ENCODE peak calls at places on chromosomes 5 and 9, in nine cellular contexts. N is left ventricle myocardium inferior; I is heart right ventricle; S is CD8-positive, alpha-beta T cell; V is HCT116; X is GM23248; A is adrenal gland; G is SJSA1; L is naive thymus-derived CD4-positive, alpha-beta T cell. W is an unnamed sample.

GRCh38 chr5:71748360-71748759 is 29.3 kb downstream of the CARTPT start:
- DNase-seq in N (peak; percentile 45), I (peak; percentile 45), S (no peak), V (no peak), X (no peak), A (peak; percentile 53), G (no peak), L (no peak), W (no peak)

GRCh38 chr9:117104972-117105495 is 309.8 kb downstream of the ASTN2 start:
- DNase-seq in N (no peak), I (no peak), S (no peak), V (no peak), X (no peak), A (no peak), G (no peak), L (no peak), W (no peak)

GRCh38 chr5:72667708-72668107 is 148.8 kb upstream of the TNPO1 start:
- DNase-seq in N (no peak), I (no peak), S (no peak), V (no peak), X (no peak), A (no peak), G (no peak), L (no peak), W (no peak)

GRCh38 chr5:158456756-158457155 is 597.8 kb upstream of the CLINT1 start:
- DNase-seq in N (no peak), I (no peak), S (no peak), V (no peak), X (peak; percentile 97), A (peak; percentile 72), G (peak; percentile 88), L (no peak), W (peak; percentile 93)

GRCh38 chr5:133966090-133966489 is 2.3 kb downstream of the C5orf15 start:
- DNase-seq in N (no peak), I (no peak), S (no peak), V (no peak), X (no peak), A (no peak), G (no peak), L (no peak), W (no peak)

GRCh38 chr5:160787247-160787646 is 64.8 kb downstream of the ATP10B start:
- DNase-seq in N (no peak), I (no peak), S (no peak), V (no peak), X (peak; percentile 10), A (no peak), G (no peak), L (no peak), W (no peak)

GRCh38 chr5:76720988-76721569 is 5.2 kb downstream of the F2R start:
- DNase-seq in N (no peak), I (no peak), S (no peak), V (no peak), X (no peak), A (no peak), G (no peak), L (no peak), W (no peak)

GRCh38 chr5:50318220-50318619 is 122.9 kb downstream of the EMB start:
- DNase-seq in N (no peak), I (no peak), S (no peak), V (no peak), X (no peak), A (no peak), G (no peak), L (no peak), W (no peak)

GRCh38 chr5:114237766-114238165 is 124.1 kb upstream of the KCNN2 start:
- DNase-seq in N (no peak), I (no peak), S (no peak), V (peak; percentile 7), X (peak; percentile 0), A (no peak), G (no peak), L (no peak), W (no peak)

GRCh38 chr5:43033845-43034590 is 6.1 kb downstream of the ANXA2R start:
- DNase-seq in N (no peak), I (no peak), S (no peak), V (no peak), X (no peak), A (no peak), G (no peak), L (no peak), W (no peak)

GRCh38 chr9:25537857-25538256 is 140.4 kb downstream of the TUSC1 start:
- DNase-seq in N (no peak), I (no peak), S (no peak), V (no peak), X (no peak), A (no peak), G (no peak), L (no peak), W (no peak)

GRCh38 chr9:859251-859650 is 17.8 kb downstream of the DMRT1 start:
- DNase-seq in N (no peak), I (no peak), S (no peak), V (no peak), X (no peak), A (no peak), G (no peak), L (no peak), W (no peak)

GRCh38 chr5:75050415-75050814 is 1.9 kb downstream of the GCNT4 start:
- DNase-seq in N (no peak), I (no peak), S (peak; percentile 45), V (no peak), X (peak; percentile 51), A (no peak), G (peak; percentile 67), L (peak; percentile 37), W (peak; percentile 22)

GRCh38 chr9:17021379-17021970 is 113.4 kb upstream of the CNTLN start:
- DNase-seq in N (no peak), I (no peak), S (no peak), V (no peak), X (peak; percentile 51), A (no peak), G (no peak), L (no peak), W (no peak)

GRCh38 chr5:35354751-35355150 is 124.5 kb upstream of the PRLR start:
- DNase-seq in N (no peak), I (no peak), S (no peak), V (no peak), X (peak; percentile 71), A (no peak), G (no peak), L (no peak), W (peak; percentile 59)

GRCh38 chr5:175464414-175465233 is 13.7 kb upstream of the SFXN1 start:
- DNase-seq in N (no peak), I (no peak), S (peak; percentile 61), V (peak; percentile 41), X (peak; percentile 59), A (peak; percentile 45), G (peak; percentile 69), L (peak; percentile 64), W (peak; percentile 31)

GRCh38 chr9:34437006-34437925 is 21.1 kb downstream of the FAM219A start:
- DNase-seq in N (peak; percentile 24), I (no peak), S (peak; percentile 56), V (peak; percentile 67), X (peak; percentile 67), A (peak; percentile 68), G (no peak), L (peak; percentile 66), W (no peak)

GRCh38 chr5:143641549-143641955 is 170.4 kb upstream of the HMHB1 start:
- DNase-seq in N (no peak), I (no peak), S (no peak), V (no peak), X (no peak), A (no peak), G (no peak), L (no peak), W (no peak)

GRCh38 chr5:81848368-81848767 is 97.5 kb upstream of the SSBP2 start:
- DNase-seq in N (no peak), I (no peak), S (no peak), V (no peak), X (no peak), A (peak; percentile 13), G (no peak), L (no peak), W (no peak)

GRCh38 chr9:119179701-119180100 is 189.5 kb downstream of the BRINP1 start:
- DNase-seq in N (no peak), I (no peak), S (no peak), V (no peak), X (no peak), A (peak; percentile 3), G (no peak), L (no peak), W (no peak)

GRCh38 chr9:97919217-97919813 is 3.0 kb downstream of the TRMO start:
- DNase-seq in N (no peak), I (no peak), S (no peak), V (no peak), X (no peak), A (peak; percentile 23), G (no peak), L (no peak), W (no peak)
- H3K4me3 ChIP-seq in N (no peak overlapping the region), I (no peak overlapping the region), S (peak overlapping the region; percentile 28), V (no peak overlapping the region), X (no peak overlapping the region), A (no peak overlapping the region), G (no peak overlapping the region), L (peak overlapping the region; percentile 49), W (no peak overlapping the region)

DNA sequence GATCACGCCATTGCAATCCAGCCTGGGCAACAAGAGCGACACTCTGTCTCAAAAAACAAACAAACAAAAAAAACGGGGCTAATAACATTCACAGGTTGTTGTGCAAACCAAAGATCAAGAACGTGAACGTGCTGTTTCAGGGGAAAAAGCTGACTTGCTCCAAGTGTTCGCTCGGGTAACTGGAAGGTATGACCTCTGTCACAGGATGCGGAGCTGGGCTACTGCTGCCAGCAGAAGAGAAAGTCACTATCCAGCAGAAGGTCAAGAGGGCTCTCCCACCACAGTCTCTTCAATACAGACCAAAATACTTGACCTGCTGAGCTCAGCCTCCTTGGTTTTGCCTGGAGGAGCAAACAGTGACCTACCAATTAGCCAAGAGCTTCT is 59.7 kb downstream of the ABCA1 start:
- DNase-seq in N (no peak), I (no peak), S (no peak), V (no peak), X (no peak), A (peak; percentile 54), G (no peak), L (no peak), W (no peak)
- H3K36me3 ChIP-seq in N (peaks cover 6% of the 10 kb centered on the region), I (no peaks in the 10 kb centered on the region), S (no peaks in the 10 kb centered on the region), V (no peaks in the 10 kb centered on the region), X (no peaks in the 10 kb centered on the region), A (peaks cover 49% of the 10 kb centered on the region), G (no peaks in the 10 kb centered on the region), L (no peaks in the 10 kb centered on the region), W (no peaks in the 10 kb centered on the region)

GRCh38 chr5:1886634-1887399 is 4.1 kb upstream of the IRX4 start:
- DNase-seq in N (no peak), I (peak; percentile 39), S (no peak), V (no peak), X (no peak), A (no peak), G (no peak), L (no peak), W (peak; percentile 16)
- H3K4me3 ChIP-seq in N (peak overlapping the region; percentile 71), I (peak overlapping the region; percentile 37), S (no peak overlapping the region), V (no peak overlapping the region), X (no peak overlapping the region), A (no peak overlapping the region), G (no peak overlapping the region), L (no peak overlapping the region), W (no peak overlapping the region)

DNA sequence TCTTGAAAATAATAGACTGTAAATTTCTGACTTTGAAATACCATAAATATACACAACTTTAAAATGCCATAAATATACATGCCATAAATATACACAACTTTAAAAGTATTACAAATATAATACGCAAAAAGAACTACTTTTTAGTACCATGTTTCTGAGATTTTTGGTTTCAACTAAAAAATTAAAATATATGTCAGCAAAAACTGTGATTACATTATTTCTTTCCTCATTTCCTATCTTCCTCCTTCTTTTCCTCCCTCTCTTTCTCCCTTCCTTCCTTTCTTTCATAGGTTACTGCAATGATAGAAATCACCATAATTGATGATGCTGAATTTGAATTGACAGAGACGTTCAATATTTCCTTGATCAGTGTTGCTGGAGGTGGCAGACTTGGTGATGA is 200.5 kb downstream of the ADGRV1 start:
- DNase-seq in N (no peak), I (no peak), S (no peak), V (no peak), X (no peak), A (no peak), G (no peak), L (no peak), W (no peak)
- H3K36me3 ChIP-seq in N (no peaks in the 10 kb centered on the region), I (no peaks in the 10 kb centered on the region), S (no peaks in the 10 kb centered on the region), V (no peaks in the 10 kb centered on the region), X (no peaks in the 10 kb centered on the region), A (no peaks in the 10 kb centered on the region), G (no peaks in the 10 kb centered on the region), L (no peaks in the 10 kb centered on the region), W (no peaks in the 10 kb centered on the region)

W was measured in MG63.